ENCODE peak calls at places on chromosomes 7 and 10, in nine cellular contexts. One of them, this sample, is unnamed.

GRCh38 chr7:34758111-34758601 is 100.1 kb downstream of the NPSR1 start:
- DNase-seq in HEK293T: no peak
- DNase-seq in AG09319: no peak
- DNase-seq in stomach: no peak
- DNase-seq in islet precursor cell: no peak
- DNase-seq in GM12891: no peak
- DNase-seq in T-helper 2 cell: no peak
- DNase-seq in caudate nucleus: no peak
- DNase-seq in HT-29: no peak
- DNase-seq in this sample: no peak

GRCh38 chr7:113875224-113875623 is 43.6 kb downstream of the PPP1R3A start:
- DNase-seq in HEK293T: no peak
- DNase-seq in AG09319: no peak
- DNase-seq in stomach: no peak
- DNase-seq in islet precursor cell: peak
- DNase-seq in GM12891: no peak
- DNase-seq in T-helper 2 cell: no peak
- DNase-seq in caudate nucleus: no peak
- DNase-seq in HT-29: no peak
- DNase-seq in this sample: no peak

GRCh38 chr10:21525367-21526183 is at the start of gene SKIDA1:
- DNase-seq in HEK293T: peak
- DNase-seq in AG09319: peak
- DNase-seq in stomach: peak
- DNase-seq in islet precursor cell: peak
- DNase-seq in GM12891: no peak
- DNase-seq in T-helper 2 cell: peak
- DNase-seq in caudate nucleus: peak
- DNase-seq in HT-29: peak
- DNase-seq in this sample: peak

GRCh38 chr7:44990520-44991023 is 9.4 kb upstream of the CCM2 start:
- DNase-seq in HEK293T: no peak
- DNase-seq in AG09319: no peak
- DNase-seq in stomach: no peak
- DNase-seq in islet precursor cell: no peak
- DNase-seq in GM12891: no peak
- DNase-seq in T-helper 2 cell: no peak
- DNase-seq in caudate nucleus: no peak
- DNase-seq in HT-29: no peak
- DNase-seq in this sample: no peak

GRCh38 chr7:148979827-148980226 is 48.5 kb downstream of the PDIA4 start:
- DNase-seq in HEK293T: no peak
- DNase-seq in AG09319: no peak
- DNase-seq in stomach: no peak
- DNase-seq in islet precursor cell: no peak
- DNase-seq in GM12891: no peak
- DNase-seq in T-helper 2 cell: peak
- DNase-seq in caudate nucleus: no peak
- DNase-seq in HT-29: no peak
- DNase-seq in this sample: no peak

GRCh38 chr7:106521115-106521514 is 139.8 kb downstream of the CCDC71L start:
- DNase-seq in HEK293T: no peak
- DNase-seq in AG09319: no peak
- DNase-seq in stomach: no peak
- DNase-seq in islet precursor cell: no peak
- DNase-seq in GM12891: peak
- DNase-seq in T-helper 2 cell: no peak
- DNase-seq in caudate nucleus: no peak
- DNase-seq in HT-29: peak
- DNase-seq in this sample: peak

GRCh38 chr10:15175587-15175986 is 7.1 kb upstream of the NMT2 start:
- DNase-seq in HEK293T: no peak
- DNase-seq in AG09319: no peak
- DNase-seq in stomach: no peak
- DNase-seq in islet precursor cell: no peak
- DNase-seq in GM12891: no peak
- DNase-seq in T-helper 2 cell: no peak
- DNase-seq in caudate nucleus: no peak
- DNase-seq in HT-29: no peak
- DNase-seq in this sample: no peak

GRCh38 chr10:124174673-124175645 is 81.6 kb upstream of the CHST15 start:
- DNase-seq in HEK293T: no peak
- DNase-seq in AG09319: no peak
- DNase-seq in stomach: no peak
- DNase-seq in islet precursor cell: peak
- DNase-seq in GM12891: no peak
- DNase-seq in T-helper 2 cell: no peak
- DNase-seq in caudate nucleus: no peak
- DNase-seq in HT-29: no peak
- DNase-seq in this sample: no peak

GRCh38 chr7:155007947-155008346 is 5.0 kb upstream of the PAXIP1 start:
- DNase-seq in HEK293T: peak
- DNase-seq in AG09319: no peak
- DNase-seq in stomach: no peak
- DNase-seq in islet precursor cell: peak
- DNase-seq in GM12891: no peak
- DNase-seq in T-helper 2 cell: no peak
- DNase-seq in caudate nucleus: no peak
- DNase-seq in HT-29: peak
- DNase-seq in this sample: no peak

GRCh38 chr7:1912472-1913289 is 242.6 kb downstream of the ELFN1 start:
- DNase-seq in HEK293T: no peak
- DNase-seq in AG09319: no peak
- DNase-seq in stomach: no peak
- DNase-seq in islet precursor cell: no peak
- DNase-seq in GM12891: no peak
- DNase-seq in T-helper 2 cell: no peak
- DNase-seq in caudate nucleus: no peak
- DNase-seq in HT-29: no peak
- DNase-seq in this sample: no peak

GRCh38 chr7:17195576-17195975 is 102.9 kb upstream of the AHR start:
- DNase-seq in HEK293T: no peak
- DNase-seq in AG09319: no peak
- DNase-seq in stomach: no peak
- DNase-seq in islet precursor cell: no peak
- DNase-seq in GM12891: no peak
- DNase-seq in T-helper 2 cell: no peak
- DNase-seq in caudate nucleus: no peak
- DNase-seq in HT-29: no peak
- DNase-seq in this sample: no peak

GRCh38 chr10:49844775-49845561 is 82.8 kb upstream of the OGDHL start:
- DNase-seq in HEK293T: no peak
- DNase-seq in AG09319: no peak
- DNase-seq in stomach: no peak
- DNase-seq in islet precursor cell: no peak
- DNase-seq in GM12891: no peak
- DNase-seq in T-helper 2 cell: no peak
- DNase-seq in caudate nucleus: no peak
- DNase-seq in HT-29: peak
- DNase-seq in this sample: peak

GRCh38 chr7:111438369-111439289 is 123.7 kb downstream of the IMMP2L start:
- DNase-seq in HEK293T: no peak
- DNase-seq in AG09319: no peak
- DNase-seq in stomach: no peak
- DNase-seq in islet precursor cell: peak
- DNase-seq in GM12891: no peak
- DNase-seq in T-helper 2 cell: no peak
- DNase-seq in caudate nucleus: no peak
- DNase-seq in HT-29: no peak
- DNase-seq in this sample: no peak

GRCh38 chr7:101572156-101572555 is 56.9 kb downstream of the MYL10 start:
- DNase-seq in HEK293T: no peak
- DNase-seq in AG09319: no peak
- DNase-seq in stomach: no peak
- DNase-seq in islet precursor cell: no peak
- DNase-seq in GM12891: no peak
- DNase-seq in T-helper 2 cell: no peak
- DNase-seq in caudate nucleus: no peak
- DNase-seq in HT-29: no peak
- DNase-seq in this sample: no peak

GRCh38 chr7:43756368-43757072 is 2.0 kb upstream of the BLVRA start:
- DNase-seq in HEK293T: no peak
- DNase-seq in AG09319: peak
- DNase-seq in stomach: no peak
- DNase-seq in islet precursor cell: no peak
- DNase-seq in GM12891: no peak
- DNase-seq in T-helper 2 cell: no peak
- DNase-seq in caudate nucleus: no peak
- DNase-seq in HT-29: no peak
- DNase-seq in this sample: no peak

GRCh38 chr7:22990588-22990949 is 23.4 kb downstream of the HYCC1 start:
- DNase-seq in HEK293T: no peak
- DNase-seq in AG09319: no peak
- DNase-seq in stomach: no peak
- DNase-seq in islet precursor cell: no peak
- DNase-seq in GM12891: no peak
- DNase-seq in T-helper 2 cell: no peak
- DNase-seq in caudate nucleus: no peak
- DNase-seq in HT-29: no peak
- DNase-seq in this sample: no peak

GRCh38 chr7:37031571-37032257 is 307.4 kb upstream of the AOAH start:
- DNase-seq in HEK293T: peak
- DNase-seq in AG09319: peak
- DNase-seq in stomach: peak
- DNase-seq in islet precursor cell: peak
- DNase-seq in GM12891: no peak
- DNase-seq in T-helper 2 cell: no peak
- DNase-seq in caudate nucleus: peak
- DNase-seq in HT-29: peak
- DNase-seq in this sample: peak

GRCh38 chr10:118963341-118963740 is 66.2 kb upstream of the NANOS1 start:
- DNase-seq in HEK293T: no peak
- DNase-seq in AG09319: no peak
- DNase-seq in stomach: no peak
- DNase-seq in islet precursor cell: peak
- DNase-seq in GM12891: no peak
- DNase-seq in T-helper 2 cell: no peak
- DNase-seq in caudate nucleus: no peak
- DNase-seq in HT-29: no peak
- DNase-seq in this sample: no peak

GRCh38 chr7:92751902-92752901 is 84.2 kb downstream of the CDK6 start:
- DNase-seq in HEK293T: no peak
- DNase-seq in AG09319: peak
- DNase-seq in stomach: no peak
- DNase-seq in islet precursor cell: no peak
- DNase-seq in GM12891: no peak
- DNase-seq in T-helper 2 cell: no peak
- DNase-seq in caudate nucleus: no peak
- DNase-seq in HT-29: peak
- DNase-seq in this sample: no peak

GRCh38 chr7:43204081-43204480 is 91.6 kb downstream of the HECW1 start:
- DNase-seq in HEK293T: no peak
- DNase-seq in AG09319: peak
- DNase-seq in stomach: no peak
- DNase-seq in islet precursor cell: no peak
- DNase-seq in GM12891: no peak
- DNase-seq in T-helper 2 cell: no peak
- DNase-seq in caudate nucleus: no peak
- DNase-seq in HT-29: no peak
- DNase-seq in this sample: no peak

GRCh38 chr7:7688956-7689355 is 29.5 kb downstream of the RPA3 start:
- DNase-seq in HEK293T: no peak
- DNase-seq in AG09319: no peak
- DNase-seq in stomach: no peak
- DNase-seq in islet precursor cell: no peak
- DNase-seq in GM12891: no peak
- DNase-seq in T-helper 2 cell: no peak
- DNase-seq in caudate nucleus: no peak
- DNase-seq in HT-29: no peak
- DNase-seq in this sample: no peak

GRCh38 chr10:86070278-86070677 is 296.3 kb downstream of the GRID1 start:
- DNase-seq in HEK293T: no peak
- DNase-seq in AG09319: no peak
- DNase-seq in stomach: peak
- DNase-seq in islet precursor cell: peak
- DNase-seq in GM12891: no peak
- DNase-seq in T-helper 2 cell: no peak
- DNase-seq in caudate nucleus: no peak
- DNase-seq in HT-29: no peak
- DNase-seq in this sample: no peak

This sample was measured in Calu3.